ENCODE peak calls at places on chromosomes 1 and 21, in nine cellular contexts. C is epithelial cell of esophagus, F is IMR-90, U is adrenal gland, Z is fibroblast of the aortic adventitia, Y is BJ, G is fibroblast of lung, H is fibroblast of pulmonary artery, I is AG04450. A is an unnamed sample.

GRCh38 chr1:1063945-1064831 is 9.9 kb downstream of the RNF223 start:
- DNase-seq in H (peak), Y (no peak), G (peak), C (peak), F (peak), Z (peak), U (peak), I (peak), A (peak)

GRCh38 chr1:230857077-230857476 is 11.2 kb downstream of the C1orf198 start:
- DNase-seq in Y (no peak), F (peak), Z (no peak), G (peak), U (no peak), C (no peak), I (no peak), H (no peak), A (no peak)

GRCh38 chr1:38013027-38013588 is 574 bp downstream of the UTP11 start:
- DNase-seq in U (no peak), F (peak), H (peak), G (peak), Y (no peak), Z (peak), C (peak), I (no peak), A (peak)

GRCh38 chr1:108048311-108049082 is 83.5 kb upstream of the VAV3 start:
- DNase-seq in G (no peak), H (no peak), U (no peak), Z (no peak), Y (no peak), I (no peak), F (no peak), C (no peak), A (no peak)

GRCh38 chr1:29321176-29321575 is 84.9 kb downstream of the PTPRU start:
- DNase-seq in I (no peak), C (no peak), U (no peak), H (no peak), G (no peak), F (no peak), Z (no peak), Y (no peak), A (no peak)

GRCh38 chr1:87410771-87411170 is 82.1 kb downstream of the LMO4 start:
- DNase-seq in C (peak), F (peak), H (no peak), G (peak), I (no peak), U (peak), Z (no peak), Y (no peak), A (no peak)

GRCh38 chr1:198245379-198245778 is 88.6 kb downstream of the NEK7 start:
- DNase-seq in I (no peak), G (no peak), C (no peak), Z (no peak), F (no peak), Y (no peak), U (no peak), H (no peak), A (no peak)

GRCh38 chr1:1069061-1069710 is 4.9 kb downstream of the RNF223 start:
- DNase-seq in H (peak), C (peak), G (peak), F (peak), Y (no peak), Z (peak), U (peak), I (no peak), A (peak)

GRCh38 chr21:39340687-39341086 is 8.2 kb downstream of the HMGN1 start:
- DNase-seq in C (no peak), I (no peak), G (no peak), Y (no peak), Z (no peak), U (no peak), F (no peak), H (no peak), A (no peak)

GRCh38 chr1:101282314-101283087 is 45.7 kb downstream of the S1PR1 start:
- DNase-seq in Z (peak), F (peak), Y (no peak), G (peak), U (no peak), I (no peak), C (no peak), H (peak), A (peak)

GRCh38 chr1:219810451-219810850 is 117.9 kb downstream of the SLC30A10 start:
- DNase-seq in G (peak), C (no peak), U (no peak), F (no peak), I (no peak), Z (peak), H (peak), Y (no peak), A (peak)

DNA sequence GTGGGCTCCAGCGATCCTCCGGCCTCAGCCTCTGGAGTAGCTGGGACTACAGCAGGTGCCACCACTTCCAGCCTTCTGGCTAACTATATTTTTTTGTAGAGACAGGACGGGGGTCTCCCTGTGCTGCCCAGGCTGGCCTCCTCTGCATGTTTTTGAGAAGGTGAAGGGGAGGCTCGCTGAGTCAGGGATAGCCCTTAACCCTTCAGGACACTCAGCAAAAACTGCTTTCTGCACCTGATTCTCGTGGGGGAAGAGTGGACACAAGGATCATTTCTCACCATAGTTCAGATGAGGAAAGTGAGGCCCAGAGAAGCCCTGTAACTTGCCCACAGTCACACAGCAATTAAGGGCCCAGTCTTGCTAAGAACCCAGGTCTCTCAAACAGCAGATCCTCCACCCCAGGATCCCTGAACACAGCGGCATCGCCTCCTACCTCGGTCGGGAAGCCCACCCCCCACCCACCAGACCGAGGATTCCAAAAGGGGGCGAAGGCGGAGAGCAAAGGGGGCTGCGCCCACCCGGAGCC is 1.3 kb downstream of the FGR start:
- DNase-seq in U (no peak), C (no peak), Y (no peak), Z (no peak), H (no peak), F (no peak), G (no peak), I (no peak), A (no peak)
- H3K4me3 ChIP-seq in U (no peak), C (peak), Y (peak), Z (peak), H (peak), F (no peak), G (peak), I (peak), A (no peak)

GRCh38 chr1:61280457-61280856 is 198.1 kb downstream of the NFIA start:
- DNase-seq in G (no peak), Z (peak), U (no peak), F (no peak), I (no peak), Y (no peak), C (no peak), H (no peak), A (no peak)

GRCh38 chr1:61284226-61284854 is 202.0 kb downstream of the NFIA start:
- DNase-seq in I (no peak), H (no peak), Y (no peak), F (no peak), Z (no peak), G (no peak), C (no peak), U (no peak), A (no peak)

GRCh38 chr1:61279570-61279969 is 197.2 kb downstream of the NFIA start:
- DNase-seq in I (no peak), H (no peak), U (no peak), Z (peak), Y (no peak), F (no peak), G (no peak), C (no peak), A (no peak)

GRCh38 chr1:61284933-61285332 is 202.6 kb downstream of the NFIA start:
- DNase-seq in F (no peak), Y (no peak), Z (no peak), I (no peak), G (no peak), U (no peak), H (no peak), C (no peak), A (no peak)

DNA sequence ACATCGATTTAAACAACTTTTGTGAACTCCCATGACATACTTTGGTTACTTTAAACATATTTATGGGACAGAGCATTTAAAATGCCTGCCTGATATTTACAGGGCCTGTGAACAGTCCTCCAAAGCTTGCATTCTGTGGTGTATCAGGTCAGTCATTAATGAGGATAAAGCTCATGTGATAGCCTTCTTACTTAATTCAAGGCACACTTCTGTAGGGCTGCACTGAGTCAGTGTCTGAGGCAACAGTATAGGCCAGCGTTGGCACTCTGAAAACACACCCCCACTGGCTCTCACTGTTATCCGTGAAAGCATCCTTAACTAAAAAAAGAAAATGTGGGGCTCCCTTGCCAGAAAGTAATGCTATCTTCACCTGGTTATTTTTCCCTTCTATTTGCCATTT is 200.0 kb downstream of the NFIA start:
- DNase-seq in Y (no peak), G (no peak), Z (peak), I (no peak), U (no peak), C (peak), H (no peak), F (no peak), A (peak)
- TF ChIP-seq CTCF in Y (no peak), G (no peak), Z (no peak), I (no peak), U (no peak), C (no peak), H (no peak), F (no peak), A (no peak)

DNA sequence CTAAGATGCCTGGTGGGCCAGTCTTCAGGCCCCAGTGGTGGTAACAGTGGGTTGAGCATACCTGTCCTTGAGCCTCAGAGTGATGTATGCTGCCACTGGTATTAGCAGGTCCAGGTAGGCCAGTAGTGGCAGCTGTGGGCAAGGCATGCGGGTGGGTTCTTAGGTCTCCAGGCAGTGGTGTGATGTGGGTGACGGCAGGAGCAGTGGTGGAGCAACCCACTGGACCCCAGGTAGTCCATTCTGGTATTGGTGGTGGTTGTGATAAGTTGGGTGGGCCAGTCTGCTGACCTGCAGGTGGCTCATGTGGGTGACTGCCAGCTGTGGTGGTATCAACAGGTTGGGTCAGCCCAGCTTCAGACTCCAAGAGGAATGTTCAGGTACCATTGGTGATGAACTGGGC is 165.0 kb upstream of the GORAB start:
- DNase-seq in U (no peak), I (no peak), Z (no peak), Y (no peak), C (no peak), F (no peak), H (no peak), G (no peak), A (no peak)
- H3K4me3 ChIP-seq in U (no peak), I (no peak), Z (no peak), Y (no peak), C (no peak), F (no peak), H (no peak), G (no peak), A (no peak)

GRCh38 chr1:63413394-63413793 is 46.0 kb downstream of the ALG6 start:
- DNase-seq in C (no peak), F (no peak), Z (no peak), H (no peak), I (no peak), Y (no peak), U (no peak), G (no peak), A (no peak)
- TF ChIP-seq CTCF in C (no peak), F (no peak), Z (no peak), H (no peak), I (peak), Y (no peak), U (no peak), G (no peak), A (no peak)

DNA sequence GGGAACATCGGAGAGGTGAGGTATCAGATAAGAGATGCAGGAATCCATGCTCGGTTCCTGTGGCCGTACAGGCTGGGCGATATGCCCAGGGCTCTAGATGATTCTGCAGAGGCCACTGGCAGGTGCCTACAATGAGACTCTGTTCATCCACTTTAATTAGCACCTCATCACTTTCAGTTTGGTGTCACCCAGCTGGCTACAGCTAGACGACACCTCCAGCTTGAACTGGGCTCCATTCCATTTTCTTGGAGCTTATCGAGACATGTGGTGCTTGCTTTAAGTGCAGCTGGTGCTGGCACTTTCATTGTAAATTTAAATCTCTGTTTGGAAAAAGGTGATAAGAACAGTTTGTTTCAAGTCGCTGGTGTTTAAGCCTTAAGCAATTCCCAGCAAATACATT is 322.5 kb upstream of the ADGRL2 start:
- DNase-seq in H (no peak), Y (no peak), F (no peak), G (peak), Z (peak), U (no peak), I (no peak), C (no peak), A (no peak)
- H3K4me3 ChIP-seq in H (peak), Y (no peak), F (no peak), G (peak), Z (peak), U (no peak), I (peak), C (no peak), A (no peak)

DNA sequence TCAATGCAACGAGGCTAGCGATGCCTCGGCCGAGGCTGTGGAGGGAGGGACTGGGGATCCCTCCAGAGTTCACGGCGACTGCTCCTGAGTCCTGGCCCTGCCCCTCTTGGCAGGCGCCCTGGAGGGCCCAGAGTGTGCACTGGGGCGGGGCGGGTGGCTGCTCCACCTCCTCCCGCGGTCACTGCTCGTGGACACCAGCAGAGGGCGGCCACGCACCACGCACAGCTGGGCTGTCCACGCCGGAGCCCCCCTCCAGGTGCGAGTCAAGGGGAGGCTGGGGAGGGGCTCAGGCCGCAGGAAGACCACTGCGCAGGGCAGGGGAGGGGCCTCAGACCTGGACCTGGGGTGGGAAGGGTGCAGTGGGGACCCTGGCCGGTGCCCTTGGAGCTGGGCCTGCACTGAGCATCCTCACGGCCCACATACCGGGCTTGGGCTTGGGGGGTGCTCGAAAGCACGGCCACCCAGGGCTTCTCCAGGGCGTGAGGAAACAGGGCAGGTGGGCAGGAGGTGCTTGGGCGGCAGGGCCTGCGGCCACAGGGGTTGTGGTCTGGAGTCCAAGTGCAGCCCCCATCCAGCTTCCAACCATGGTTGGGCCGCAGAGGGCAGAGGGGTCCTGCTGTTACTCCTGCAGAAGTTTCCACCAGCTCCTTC is 20.6 kb upstream of the TTC34 start:
- DNase-seq in G (no peak), I (no peak), H (no peak), Y (no peak), U (peak), Z (no peak), C (no peak), F (no peak), A (no peak)
- TF ChIP-seq CTCF in G (no peak), I (no peak), H (no peak), Y (no peak), U (peak), Z (no peak), C (no peak), F (no peak), A (no peak)

DNA sequence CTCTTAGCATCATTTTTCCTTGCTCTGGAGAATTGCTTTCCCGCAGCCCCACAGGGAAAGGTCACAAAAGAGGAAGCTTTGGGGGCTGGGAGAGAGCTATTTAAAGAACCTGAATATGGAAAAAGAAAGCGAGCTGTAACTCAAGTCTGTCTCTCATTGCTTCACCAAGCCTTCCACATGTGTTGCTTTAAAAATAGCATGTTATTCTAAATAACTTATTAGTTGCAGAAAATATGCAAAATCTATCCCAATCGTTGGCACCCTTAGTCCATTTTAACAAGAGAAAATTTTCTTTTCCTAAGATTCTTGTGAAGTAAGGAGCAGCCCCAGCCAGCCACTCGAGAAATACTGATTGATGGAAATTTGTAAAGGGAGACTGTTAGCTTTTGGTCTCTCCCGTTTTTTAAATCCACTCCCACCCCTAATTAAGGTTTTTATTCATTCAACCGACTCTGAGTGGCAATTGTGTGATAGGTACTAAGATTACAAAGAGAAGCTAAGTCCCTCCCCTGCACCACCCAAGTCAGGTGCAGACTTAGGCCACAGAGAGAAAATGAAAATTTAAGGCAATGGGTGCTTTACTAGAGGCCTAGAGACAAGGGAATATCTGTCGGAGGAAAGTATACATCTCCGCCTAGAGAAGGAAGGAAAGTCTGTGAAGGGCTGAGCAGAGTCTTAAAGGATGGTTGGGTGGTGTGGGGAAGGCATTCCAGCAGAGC is 828 bp downstream of the CYP4X1 start:
- DNase-seq in G (no peak), H (peak), Z (no peak), F (no peak), Y (no peak), I (no peak), U (no peak), C (no peak), A (no peak)
- H3K4me3 ChIP-seq in G (no peak), H (peak), Z (peak), F (no peak), Y (no peak), I (no peak), U (no peak), C (peak), A (no peak)

DNA sequence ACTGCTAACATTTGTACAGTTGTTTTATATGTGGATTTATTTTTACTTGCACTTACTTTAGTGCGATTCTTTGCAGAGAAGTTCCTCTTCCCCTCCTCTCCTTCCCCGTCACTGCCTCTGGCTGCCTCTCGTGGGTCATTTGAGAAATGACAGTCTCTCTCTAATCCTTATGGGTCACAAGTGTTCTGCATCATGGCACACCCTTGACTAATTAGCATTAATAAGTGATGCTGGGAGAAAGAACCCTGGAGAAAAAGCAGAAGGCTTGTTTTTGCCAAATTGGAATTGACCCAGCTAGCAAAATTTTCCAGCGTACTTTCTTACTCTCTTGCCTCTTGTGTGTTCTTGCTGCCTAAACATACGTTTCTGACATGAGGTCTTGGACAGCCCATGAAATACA is 301.2 kb downstream of the DUSP10 start:
- DNase-seq in F (no peak), H (peak), I (no peak), Y (no peak), G (peak), C (peak), U (no peak), Z (peak), A (peak)
- TF ChIP-seq CTCF in F (peak), H (peak), I (no peak), Y (peak), G (no peak), C (no peak), U (no peak), Z (peak), A (peak)

DNA sequence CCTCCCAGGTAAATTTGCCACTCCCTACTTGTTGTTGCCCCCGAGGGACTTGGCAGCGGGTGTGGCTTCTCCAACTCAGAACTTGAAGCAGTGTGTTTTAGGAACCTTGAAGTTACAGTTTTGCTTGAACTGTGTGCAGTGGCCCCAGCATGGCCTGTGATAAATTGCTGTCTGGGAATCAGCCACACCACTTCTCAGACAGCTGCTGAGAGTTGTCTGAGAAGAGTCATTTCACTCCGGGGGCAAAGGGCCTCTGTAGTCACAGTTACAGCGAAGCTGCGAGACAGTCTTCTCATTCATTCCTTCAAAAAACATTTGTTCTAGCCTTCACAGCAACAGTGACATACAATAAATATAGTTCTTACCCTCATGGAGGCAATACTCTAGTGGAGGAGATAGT is 70.3 kb downstream of the PROX1 start:
- DNase-seq in F (no peak), Y (no peak), C (no peak), G (no peak), U (no peak), Z (no peak), H (no peak), I (no peak), A (no peak)
- H3K4me3 ChIP-seq in F (no peak), Y (no peak), C (no peak), G (no peak), U (no peak), Z (no peak), H (no peak), I (no peak), A (no peak)

A was measured in fibroblast of mammary gland.